ENCODE peak calls at places on chromosomes 13 and 19, in eight cellular contexts. One of them, this sample, is unnamed.

GRCh38 chr13:40518481-40518882 is 148.0 kb downstream of the FOXO1 start:
- DNase-seq in cardiac muscle cell: no peak
- DNase-seq in B cell: no peak
- DNase-seq in mammary epithelial cell: peak; percentile 76
- DNase-seq in lower leg skin: no peak
- DNase-seq in NCI-H1092 treated with DMSO at 0.1 percent for 48 hours: no peak
- DNase-seq in fibroblast of the conjunctiva: no peak
- DNase-seq in sigmoid colon: no peak
- DNase-seq in this sample: no peak

GRCh38 chr19:50358483-50359431 is 6.7 kb downstream of the NAPSA start:
- DNase-seq in B cell: peak; percentile 90
- DNase-seq in mammary epithelial cell: no peak
- DNase-seq in NCI-H1092 treated with DMSO at 0.1 percent for 48 hours: peak; percentile 48
- DNase-seq in cardiac muscle cell: no peak
- DNase-seq in sigmoid colon: peak; percentile 77
- DNase-seq in fibroblast of the conjunctiva: no peak
- DNase-seq in lower leg skin: no peak
- DNase-seq in this sample: peak; percentile 58

GRCh38 chr19:36009220-36009619 is 607 bp upstream of the SYNE4 start:
- DNase-seq in cardiac muscle cell: peak; percentile 65
- DNase-seq in fibroblast of the conjunctiva: peak; percentile 22
- DNase-seq in B cell: peak; percentile 61
- DNase-seq in lower leg skin: peak; percentile 91
- DNase-seq in mammary epithelial cell: no peak
- DNase-seq in sigmoid colon: peak; percentile 90
- DNase-seq in NCI-H1092 treated with DMSO at 0.1 percent for 48 hours: peak; percentile 20
- DNase-seq in this sample: peak; percentile 78

GRCh38 chr19:17283504-17283996 is 1.8 kb downstream of the ANKLE1 start:
- DNase-seq in lower leg skin: no peak
- DNase-seq in NCI-H1092 treated with DMSO at 0.1 percent for 48 hours: no peak
- DNase-seq in B cell: no peak
- DNase-seq in sigmoid colon: no peak
- DNase-seq in fibroblast of the conjunctiva: no peak
- DNase-seq in mammary epithelial cell: no peak
- DNase-seq in cardiac muscle cell: no peak
- DNase-seq in this sample: no peak

GRCh38 chr13:113452942-113453901 is at the start of gene ADPRHL1:
- DNase-seq in sigmoid colon: peak; percentile 70
- DNase-seq in mammary epithelial cell: no peak
- DNase-seq in lower leg skin: peak; percentile 70
- DNase-seq in fibroblast of the conjunctiva: no peak
- DNase-seq in NCI-H1092 treated with DMSO at 0.1 percent for 48 hours: no peak
- DNase-seq in cardiac muscle cell: peak; percentile 56
- DNase-seq in B cell: no peak
- DNase-seq in this sample: no peak

GRCh38 chr19:44623080-44623479 is 9.7 kb downstream of the IGSF23 start:
- DNase-seq in cardiac muscle cell: no peak
- DNase-seq in NCI-H1092 treated with DMSO at 0.1 percent for 48 hours: no peak
- DNase-seq in mammary epithelial cell: no peak
- DNase-seq in fibroblast of the conjunctiva: no peak
- DNase-seq in B cell: no peak
- DNase-seq in sigmoid colon: no peak
- DNase-seq in lower leg skin: no peak
- DNase-seq in this sample: no peak

GRCh38 chr19:31616031-31616430 is 266.8 kb upstream of the TSHZ3 start:
- DNase-seq in cardiac muscle cell: no peak
- DNase-seq in fibroblast of the conjunctiva: no peak
- DNase-seq in sigmoid colon: no peak
- DNase-seq in NCI-H1092 treated with DMSO at 0.1 percent for 48 hours: no peak
- DNase-seq in lower leg skin: no peak
- DNase-seq in B cell: no peak
- DNase-seq in mammary epithelial cell: peak; percentile 70
- DNase-seq in this sample: no peak

GRCh38 chr19:5130371-5131030 is 161.6 kb downstream of the KDM4B start:
- DNase-seq in fibroblast of the conjunctiva: no peak
- DNase-seq in NCI-H1092 treated with DMSO at 0.1 percent for 48 hours: no peak
- DNase-seq in mammary epithelial cell: no peak
- DNase-seq in sigmoid colon: no peak
- DNase-seq in B cell: peak; percentile 95
- DNase-seq in cardiac muscle cell: no peak
- DNase-seq in lower leg skin: no peak
- DNase-seq in this sample: no peak

GRCh38 chr19:29893606-29894284 is 48.3 kb upstream of the URI1 start:
- DNase-seq in cardiac muscle cell: no peak
- DNase-seq in sigmoid colon: peak; percentile 36
- DNase-seq in NCI-H1092 treated with DMSO at 0.1 percent for 48 hours: no peak
- DNase-seq in lower leg skin: no peak
- DNase-seq in B cell: no peak
- DNase-seq in mammary epithelial cell: no peak
- DNase-seq in fibroblast of the conjunctiva: no peak
- DNase-seq in this sample: no peak

GRCh38 chr19:1507192-1507660 is 5.6 kb downstream of the ADAMTSL5 start:
- DNase-seq in sigmoid colon: peak; percentile 69
- DNase-seq in mammary epithelial cell: no peak
- DNase-seq in cardiac muscle cell: no peak
- DNase-seq in B cell: no peak
- DNase-seq in fibroblast of the conjunctiva: no peak
- DNase-seq in lower leg skin: no peak
- DNase-seq in NCI-H1092 treated with DMSO at 0.1 percent for 48 hours: no peak
- DNase-seq in this sample: no peak

GRCh38 chr19:15048885-15049541 is at the start of gene CASP14:
- DNase-seq in NCI-H1092 treated with DMSO at 0.1 percent for 48 hours: no peak
- DNase-seq in lower leg skin: no peak
- DNase-seq in cardiac muscle cell: no peak
- DNase-seq in fibroblast of the conjunctiva: no peak
- DNase-seq in mammary epithelial cell: peak; percentile 78
- DNase-seq in sigmoid colon: no peak
- DNase-seq in B cell: no peak
- DNase-seq in this sample: no peak

GRCh38 chr13:36608474-36608873 is 65.3 kb upstream of the SERTM1 start:
- DNase-seq in B cell: no peak
- DNase-seq in fibroblast of the conjunctiva: no peak
- DNase-seq in mammary epithelial cell: no peak
- DNase-seq in sigmoid colon: no peak
- DNase-seq in NCI-H1092 treated with DMSO at 0.1 percent for 48 hours: no peak
- DNase-seq in lower leg skin: no peak
- DNase-seq in cardiac muscle cell: peak; percentile 30
- DNase-seq in this sample: no peak

GRCh38 chr13:40562975-40563349 is 103.5 kb downstream of the FOXO1 start:
- DNase-seq in lower leg skin: no peak
- DNase-seq in NCI-H1092 treated with DMSO at 0.1 percent for 48 hours: no peak
- DNase-seq in sigmoid colon: no peak
- DNase-seq in mammary epithelial cell: no peak
- DNase-seq in B cell: peak; percentile 40
- DNase-seq in cardiac muscle cell: no peak
- DNase-seq in fibroblast of the conjunctiva: no peak
- DNase-seq in this sample: no peak

GRCh38 chr19:21463449-21464105 is 41.8 kb upstream of the ZNF429 start:
- DNase-seq in mammary epithelial cell: peak; percentile 69
- DNase-seq in fibroblast of the conjunctiva: no peak
- DNase-seq in cardiac muscle cell: peak; percentile 92
- DNase-seq in B cell: peak; percentile 64
- DNase-seq in lower leg skin: peak; percentile 70
- DNase-seq in NCI-H1092 treated with DMSO at 0.1 percent for 48 hours: peak; percentile 78
- DNase-seq in sigmoid colon: no peak
- DNase-seq in this sample: peak; percentile 73

GRCh38 chr13:21008026-21008425 is 53.4 kb downstream of the LATS2 start:
- DNase-seq in B cell: no peak
- DNase-seq in fibroblast of the conjunctiva: no peak
- DNase-seq in cardiac muscle cell: no peak
- DNase-seq in NCI-H1092 treated with DMSO at 0.1 percent for 48 hours: no peak
- DNase-seq in mammary epithelial cell: no peak
- DNase-seq in lower leg skin: peak; percentile 75
- DNase-seq in sigmoid colon: peak; percentile 59
- DNase-seq in this sample: no peak

GRCh38 chr13:99208185-99208584 is 7.5 kb downstream of the UBAC2 start:
- DNase-seq in NCI-H1092 treated with DMSO at 0.1 percent for 48 hours: no peak
- DNase-seq in fibroblast of the conjunctiva: no peak
- DNase-seq in mammary epithelial cell: no peak
- DNase-seq in lower leg skin: no peak
- DNase-seq in B cell: no peak
- DNase-seq in sigmoid colon: no peak
- DNase-seq in cardiac muscle cell: no peak
- DNase-seq in this sample: no peak

GRCh38 chr19:30361107-30361447 is 11.1 kb upstream of the ZNF536 start:
- DNase-seq in mammary epithelial cell: no peak
- DNase-seq in fibroblast of the conjunctiva: no peak
- DNase-seq in cardiac muscle cell: no peak
- DNase-seq in sigmoid colon: no peak
- DNase-seq in B cell: no peak
- DNase-seq in NCI-H1092 treated with DMSO at 0.1 percent for 48 hours: no peak
- DNase-seq in lower leg skin: no peak
- DNase-seq in this sample: no peak

GRCh38 chr19:34120846-34121639 is 51.3 kb upstream of the LSM14A start:
- DNase-seq in cardiac muscle cell: peak; percentile 23
- DNase-seq in B cell: peak; percentile 58
- DNase-seq in lower leg skin: no peak
- DNase-seq in sigmoid colon: no peak
- DNase-seq in NCI-H1092 treated with DMSO at 0.1 percent for 48 hours: no peak
- DNase-seq in mammary epithelial cell: peak; percentile 26
- DNase-seq in fibroblast of the conjunctiva: peak; percentile 33
- DNase-seq in this sample: no peak

GRCh38 chr13:104015646-104016396 is 949.6 kb upstream of the SLC10A2 start:
- DNase-seq in cardiac muscle cell: no peak
- DNase-seq in mammary epithelial cell: no peak
- DNase-seq in NCI-H1092 treated with DMSO at 0.1 percent for 48 hours: no peak
- DNase-seq in lower leg skin: no peak
- DNase-seq in fibroblast of the conjunctiva: peak; percentile 12
- DNase-seq in sigmoid colon: no peak
- DNase-seq in B cell: no peak
- DNase-seq in this sample: no peak

GRCh38 chr19:57830071-57830602 is at the start of gene ZNF587B:
- DNase-seq in lower leg skin: peak; percentile 91
- DNase-seq in mammary epithelial cell: peak; percentile 42
- DNase-seq in cardiac muscle cell: peak; percentile 93
- DNase-seq in fibroblast of the conjunctiva: peak; percentile 42
- DNase-seq in B cell: peak; percentile 27
- DNase-seq in NCI-H1092 treated with DMSO at 0.1 percent for 48 hours: peak; percentile 0
- DNase-seq in sigmoid colon: peak; percentile 75
- DNase-seq in this sample: peak; percentile 85

GRCh38 chr13:42883771-42884170 is 102.4 kb downstream of the FAM216B start:
- DNase-seq in NCI-H1092 treated with DMSO at 0.1 percent for 48 hours: peak; percentile 32
- DNase-seq in fibroblast of the conjunctiva: no peak
- DNase-seq in lower leg skin: no peak
- DNase-seq in sigmoid colon: no peak
- DNase-seq in mammary epithelial cell: peak; percentile 25
- DNase-seq in B cell: no peak
- DNase-seq in cardiac muscle cell: peak; percentile 49
- DNase-seq in this sample: no peak

GRCh38 chr13:113226873-113227272 is 17.5 kb downstream of the CUL4A start:
- DNase-seq in lower leg skin: no peak
- DNase-seq in fibroblast of the conjunctiva: no peak
- DNase-seq in NCI-H1092 treated with DMSO at 0.1 percent for 48 hours: no peak
- DNase-seq in mammary epithelial cell: no peak
- DNase-seq in cardiac muscle cell: no peak
- DNase-seq in sigmoid colon: no peak
- DNase-seq in B cell: no peak
- DNase-seq in this sample: no peak

GRCh38 chr19:43782689-43783231 is 2.0 kb upstream of the KCNN4 start:
- DNase-seq in cardiac muscle cell: no peak
- DNase-seq in mammary epithelial cell: peak; percentile 64
- DNase-seq in NCI-H1092 treated with DMSO at 0.1 percent for 48 hours: no peak
- DNase-seq in fibroblast of the conjunctiva: no peak
- DNase-seq in B cell: peak; percentile 73
- DNase-seq in lower leg skin: no peak
- DNase-seq in sigmoid colon: no peak
- DNase-seq in this sample: no peak

GRCh38 chr19:7851623-7852500 is 21.8 kb downstream of the EVI5L start:
- DNase-seq in sigmoid colon: no peak
- DNase-seq in fibroblast of the conjunctiva: no peak
- DNase-seq in cardiac muscle cell: no peak
- DNase-seq in B cell: no peak
- DNase-seq in NCI-H1092 treated with DMSO at 0.1 percent for 48 hours: no peak
- DNase-seq in lower leg skin: no peak
- DNase-seq in mammary epithelial cell: no peak
- DNase-seq in this sample: no peak

GRCh38 chr19:5253403-5254110 is 87.1 kb downstream of the PTPRS start:
- DNase-seq in sigmoid colon: no peak
- DNase-seq in fibroblast of the conjunctiva: no peak
- DNase-seq in B cell: no peak
- DNase-seq in mammary epithelial cell: no peak
- DNase-seq in NCI-H1092 treated with DMSO at 0.1 percent for 48 hours: no peak
- DNase-seq in cardiac muscle cell: no peak
- DNase-seq in lower leg skin: no peak
- DNase-seq in this sample: no peak

GRCh38 chr13:47146136-47146535 is 249.3 kb upstream of the HTR2A start:
- DNase-seq in NCI-H1092 treated with DMSO at 0.1 percent for 48 hours: no peak
- DNase-seq in mammary epithelial cell: no peak
- DNase-seq in sigmoid colon: no peak
- DNase-seq in B cell: no peak
- DNase-seq in lower leg skin: no peak
- DNase-seq in cardiac muscle cell: no peak
- DNase-seq in fibroblast of the conjunctiva: no peak
- DNase-seq in this sample: no peak

GRCh38 chr19:29886535-29886934 is 55.5 kb upstream of the URI1 start:
- DNase-seq in sigmoid colon: peak; percentile 28
- DNase-seq in mammary epithelial cell: no peak
- DNase-seq in fibroblast of the conjunctiva: no peak
- DNase-seq in cardiac muscle cell: no peak
- DNase-seq in NCI-H1092 treated with DMSO at 0.1 percent for 48 hours: no peak
- DNase-seq in B cell: no peak
- DNase-seq in lower leg skin: peak; percentile 48
- DNase-seq in this sample: no peak

GRCh38 chr13:20190481-20191310 is 2.0 kb downstream of the GJB2 start:
- DNase-seq in lower leg skin: no peak
- DNase-seq in B cell: no peak
- DNase-seq in cardiac muscle cell: no peak
- DNase-seq in sigmoid colon: no peak
- DNase-seq in fibroblast of the conjunctiva: no peak
- DNase-seq in mammary epithelial cell: peak; percentile 85
- DNase-seq in NCI-H1092 treated with DMSO at 0.1 percent for 48 hours: no peak
- DNase-seq in this sample: no peak

This sample was measured in thyroid gland.